ENCODE peak calls at places on chromosome 22, in six cellular contexts. W is tibial artery, X is astrocyte of the spinal cord, K is stomach, V is brain microvascular endothelial cell, D is WERI-Rb-1. O is an unnamed sample.

GRCh38 chr22:43346521-43346929 is 3.4 kb upstream of the SCUBE1 start:
- DNase-seq in X (no peak), D (peak), W (no peak), V (peak), K (peak), O (peak)

GRCh38 chr22:43867839-43868652 is 5.7 kb upstream of the SULT4A1 start:
- DNase-seq in X (peak), V (peak), W (no peak), K (peak), D (peak), O (peak)

GRCh38 chr22:26462971-26463661 is 20.5 kb downstream of the HPS4 start:
- DNase-seq in V (no peak), W (peak), K (no peak), D (no peak), X (no peak), O (peak)

GRCh38 chr22:43818981-43819690 is 7.0 kb upstream of the EFCAB6 start:
- DNase-seq in W (peak), K (no peak), D (no peak), V (no peak), X (no peak), O (no peak)

GRCh38 chr22:37634505-37635002 is 4.9 kb upstream of the SH3BP1 start:
- DNase-seq in D (no peak), X (peak), W (no peak), V (no peak), K (no peak), O (no peak)

GRCh38 chr22:21598302-21598701 is 30.8 kb downstream of the UBE2L3 start:
- DNase-seq in X (no peak), K (no peak), D (no peak), V (no peak), W (no peak), O (no peak)

GRCh38 chr22:38262051-38262795 is 10.6 kb downstream of the TMEM184B start:
- DNase-seq in K (peak), X (no peak), W (peak), D (peak), V (no peak), O (peak)

GRCh38 chr22:40588726-40589125 is 47.8 kb downstream of the MRTFA start:
- DNase-seq in W (no peak), K (no peak), X (no peak), D (no peak), V (peak), O (peak)

GRCh38 chr22:33438273-33438672 is 380.1 kb upstream of the SYN3 start:
- DNase-seq in V (peak), X (peak), D (no peak), K (no peak), W (no peak), O (peak)

GRCh38 chr22:42648368-42649260 is 578 bp downstream of the CYB5R3 start:
- DNase-seq in X (peak), D (peak), V (no peak), K (peak), W (peak), O (peak)

GRCh38 chr22:37657590-37658132 is 862 bp upstream of the PDXP start:
- DNase-seq in X (no peak), D (no peak), W (no peak), V (no peak), K (no peak), O (no peak)

GRCh38 chr22:38700789-38701628 is at the start of gene JOSD1:
- DNase-seq in W (peak), V (peak), D (peak), X (peak), K (peak), O (peak)

GRCh38 chr22:39343259-39344045 is 6.3 kb upstream of the SYNGR1 start:
- DNase-seq in V (peak), X (peak), D (peak), K (peak), W (peak), O (peak)

GRCh38 chr22:27223317-27224177 is 566.2 kb downstream of the MIAT start:
- DNase-seq in D (no peak), V (peak), K (no peak), W (no peak), X (peak), O (peak)

GRCh38 chr22:40289991-40290459 is 56.3 kb upstream of the ADSL start:
- DNase-seq in X (peak), W (no peak), D (no peak), V (peak), K (peak), O (no peak)

GRCh38 chr22:43477151-43477725 is 65.4 kb downstream of the MPPED1 start:
- DNase-seq in V (no peak), K (no peak), X (no peak), D (no peak), W (no peak), O (no peak)

GRCh38 chr22:30178180-30179126 is 68.1 kb downstream of the LIF start:
- DNase-seq in V (no peak), X (peak), K (no peak), W (no peak), D (no peak), O (no peak)

GRCh38 chr22:40578171-40578570 is 58.3 kb downstream of the MRTFA start:
- DNase-seq in D (no peak), W (no peak), K (no peak), X (no peak), V (no peak), O (no peak)

GRCh38 chr22:39724390-39724789 is 153.8 kb downstream of the CACNA1I start:
- DNase-seq in D (no peak), W (peak), V (no peak), X (no peak), K (no peak), O (no peak)

GRCh38 chr22:30317778-30318177 is 9.0 kb downstream of the TBC1D10A start:
- DNase-seq in W (no peak), D (no peak), V (no peak), K (no peak), X (no peak), O (no peak)

GRCh38 chr22:45612451-45612901 is 59.2 kb upstream of the ATXN10 start:
- DNase-seq in V (peak), D (no peak), K (no peak), W (peak), X (peak), O (peak)

GRCh38 chr22:33865996-33866395 is 54.3 kb downstream of the LARGE1 start:
- DNase-seq in D (no peak), K (no peak), X (no peak), W (no peak), V (no peak), O (no peak)

GRCh38 chr22:43627485-43628252 is 184.4 kb downstream of the EFCAB6 start:
- DNase-seq in D (no peak), K (no peak), V (no peak), W (no peak), X (no peak), O (no peak)

GRCh38 chr22:27629908-27630733 is 171.4 kb downstream of the MN1 start:
- DNase-seq in K (no peak), W (no peak), D (no peak), V (no peak), X (no peak), O (no peak)

GRCh38 chr22:29470159-29470855 is 9.7 kb upstream of the NEFH start:
- DNase-seq in V (peak), D (no peak), K (peak), X (peak), W (no peak), O (peak)

GRCh38 chr22:43833286-43834240 is 21.5 kb upstream of the EFCAB6 start:
- DNase-seq in X (no peak), V (no peak), W (no peak), K (no peak), D (no peak), O (no peak)

GRCh38 chr22:29224859-29225410 is 19.2 kb downstream of the EMID1 start:
- DNase-seq in D (no peak), W (no peak), K (no peak), X (no peak), V (no peak), O (no peak)

GRCh38 chr22:32880906-32881596 is 79.5 kb downstream of the TIMP3 start:
- DNase-seq in K (peak), V (peak), W (peak), D (peak), X (peak), O (peak)

GRCh38 chr22:41598081-41598480 is 8.4 kb upstream of the PMM1 start:
- DNase-seq in V (peak), X (peak), W (no peak), D (no peak), K (no peak), O (peak)

GRCh38 chr22:37571258-37571991 is 8.5 kb downstream of the LGALS2 start:
- DNase-seq in D (no peak), K (no peak), V (no peak), W (no peak), X (peak), O (peak)

GRCh38 chr22:40107756-40108437 is 69.8 kb upstream of the TNRC6B start:
- DNase-seq in X (peak), K (peak), W (no peak), V (no peak), D (no peak), O (peak)

GRCh38 chr22:30485362-30485988 is 13.7 kb upstream of the SEC14L3 start:
- DNase-seq in X (peak), D (peak), K (peak), V (peak), W (no peak), O (peak)

DNA sequence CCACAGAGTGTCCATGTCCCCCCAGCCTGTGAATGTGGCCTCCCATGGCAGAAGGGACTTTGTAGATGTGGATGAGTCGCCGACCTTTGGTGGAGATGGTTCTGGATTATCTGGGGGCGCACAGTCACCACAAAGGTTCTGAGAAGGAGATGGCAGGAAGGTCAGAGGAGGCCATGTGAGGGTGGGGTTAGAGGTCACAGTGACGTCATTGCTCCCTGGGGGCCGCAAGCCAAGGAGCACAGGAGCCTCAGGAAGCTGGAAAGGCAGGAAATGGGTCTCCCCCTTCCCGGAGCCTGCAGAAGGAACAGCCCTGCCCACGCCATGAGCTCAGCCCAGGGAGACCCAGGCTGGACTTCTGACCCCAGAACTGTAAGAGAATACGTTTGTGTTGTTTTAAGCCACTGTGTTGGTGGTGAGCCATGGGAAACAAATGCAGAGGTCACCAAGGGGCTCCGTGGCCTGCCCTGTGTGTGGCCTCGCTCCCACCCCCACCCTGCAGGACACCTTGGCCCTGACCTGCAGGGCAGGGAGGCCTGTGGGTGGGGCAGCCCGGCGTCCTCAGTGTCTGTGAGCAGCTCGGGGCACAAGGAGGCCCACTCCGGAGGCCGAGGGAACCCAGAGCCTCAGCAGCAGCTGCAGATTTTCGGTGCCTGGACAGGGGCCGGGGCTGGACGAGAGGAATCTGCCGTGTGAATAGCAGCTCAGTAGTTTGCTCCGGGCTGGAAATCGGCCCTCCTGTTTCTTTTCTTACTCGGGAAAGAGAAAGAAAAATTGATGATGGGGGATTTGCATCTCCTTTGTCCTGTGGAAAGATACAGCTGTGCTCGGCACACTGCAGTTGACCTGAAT is 32.1 kb downstream of the GRAMD4 start:
- DNase-seq in V (peak), W (no peak), X (peak), K (no peak), D (no peak), O (peak)
- H3K4me3 ChIP-seq in V (peak), W (no peak), X (no peak), K (no peak), D (no peak), O (peak)

DNA sequence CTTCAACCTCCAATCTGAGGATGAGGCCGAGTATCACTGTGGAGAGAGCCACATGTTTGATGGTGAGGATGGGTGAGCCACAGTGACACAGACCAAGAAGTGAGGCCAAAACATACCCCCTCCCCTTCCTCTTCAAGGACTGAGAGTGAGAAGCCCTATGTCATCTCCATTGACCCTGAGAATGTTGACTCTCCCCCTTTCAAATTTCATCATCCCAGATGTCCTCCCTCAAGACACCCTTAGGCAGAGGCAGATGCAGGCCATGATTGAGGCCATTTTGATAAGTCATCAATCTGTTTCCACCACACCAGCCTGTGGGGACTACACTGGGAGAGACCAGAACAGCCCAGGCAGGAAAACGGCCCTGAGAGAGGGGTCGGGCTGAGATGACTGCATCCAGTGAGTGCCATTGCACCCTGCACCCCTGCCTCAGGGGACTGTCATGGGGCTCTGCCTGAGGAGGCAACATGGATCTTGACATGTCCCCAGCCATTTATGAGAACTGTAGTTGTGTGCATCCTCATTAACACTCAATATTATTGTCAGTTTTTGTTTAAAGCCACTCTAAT is 84.2 kb upstream of the IGLL5 start:
- DNase-seq in D (no peak), X (no peak), K (no peak), V (no peak), W (peak), O (no peak)
- TF ChIP-seq CTCF in D (no peak), X (no peak), K (no peak), V (no peak), W (no peak), O (no peak)

GRCh38 chr22:24427500-24428164 is at the start of gene ADORA2A:
- DNase-seq in K (peak), X (no peak), D (no peak), W (no peak), V (no peak), O (no peak)

GRCh38 chr22:24426859-24427499 is 420 bp upstream of the ADORA2A start:
- DNase-seq in K (no peak), D (no peak), X (no peak), W (no peak), V (no peak), O (no peak)

GRCh38 chr22:24429411-24430365 is 2.3 kb downstream of the ADORA2A start:
- DNase-seq in K (peak), D (no peak), V (no peak), W (no peak), X (peak), O (peak)

GRCh38 chr22:24430431-24431308 is 3.3 kb downstream of the ADORA2A start:
- DNase-seq in X (no peak), W (no peak), V (no peak), D (no peak), K (no peak), O (no peak)

DNA sequence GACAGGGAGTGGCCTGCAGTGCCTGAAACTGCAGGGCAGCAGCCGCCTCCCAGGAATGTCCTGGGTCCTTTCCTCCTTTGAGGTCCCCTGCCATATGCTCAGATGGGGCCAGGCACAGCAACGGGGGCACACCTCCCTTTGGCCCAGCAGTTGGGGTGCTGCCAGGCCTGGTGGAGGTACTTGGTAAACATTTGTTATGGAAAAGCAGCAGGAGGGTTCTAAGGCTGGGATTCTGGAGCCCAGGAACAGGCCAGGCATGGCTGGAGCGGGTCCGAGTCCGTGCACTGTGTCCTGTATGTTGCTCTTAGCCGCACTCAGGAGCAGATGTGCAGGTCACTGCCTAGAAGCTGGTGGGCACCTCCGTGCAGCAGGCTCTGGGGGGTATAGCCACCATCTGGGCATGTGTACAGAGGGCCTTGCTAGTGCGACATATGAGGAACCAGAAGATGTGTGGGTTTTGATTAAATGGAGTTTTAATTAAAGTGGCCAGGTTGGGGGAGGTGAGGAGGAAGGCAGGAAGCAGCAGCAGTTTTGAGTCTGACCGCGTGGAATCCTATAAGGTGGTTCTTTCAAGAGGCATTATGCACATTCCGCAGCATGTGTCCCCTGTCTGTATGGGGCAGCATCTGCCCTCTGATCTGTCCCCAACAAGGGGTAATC is 1.5 kb downstream of the ADORA2A start:
- DNase-seq in V (no peak), W (no peak), X (no peak), D (no peak), K (no peak), O (no peak)
- H3K4me3 ChIP-seq in V (no peak), W (no peak), X (no peak), D (no peak), K (peak), O (no peak)

DNA sequence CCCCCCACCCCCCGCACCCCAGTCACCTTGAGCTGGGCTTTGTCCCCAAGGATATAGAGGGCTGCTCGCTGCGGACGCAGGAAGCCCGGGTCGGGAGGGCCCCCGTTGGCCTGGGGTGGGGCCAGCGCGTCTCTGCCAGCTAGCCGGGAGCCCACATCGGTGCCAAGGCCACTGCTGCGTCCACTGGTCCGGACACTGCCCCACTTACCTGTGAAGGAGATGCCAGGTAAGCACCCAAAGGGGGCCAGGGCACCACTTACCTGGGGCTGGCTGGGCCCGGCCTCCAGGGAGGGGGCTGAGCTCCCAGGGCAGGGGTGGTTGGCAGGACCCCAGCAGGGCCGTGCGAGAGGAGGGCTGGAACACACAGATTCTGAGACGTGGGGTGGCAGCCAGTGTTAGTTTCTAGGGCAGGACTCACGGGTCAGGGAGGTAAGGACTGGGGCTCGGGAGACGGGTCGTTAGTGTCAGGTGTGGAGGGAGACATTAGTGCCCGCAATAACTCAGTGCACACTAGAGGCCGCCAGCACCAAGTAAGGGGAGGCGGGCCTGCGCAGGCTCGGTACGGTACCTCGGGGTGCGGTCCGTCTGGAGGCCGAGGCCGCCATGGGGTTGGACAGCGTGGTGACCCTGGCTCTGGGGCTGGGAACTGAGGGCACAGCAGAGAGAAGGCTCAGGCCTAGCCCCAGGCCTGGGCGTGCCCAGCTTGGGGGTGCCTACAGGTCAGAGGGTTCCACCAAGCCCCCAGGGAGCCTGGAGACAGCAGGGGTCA is 18.2 kb downstream of the SBF1 start:
- DNase-seq in V (no peak), D (peak), K (no peak), X (no peak), W (no peak), O (no peak)
- TF ChIP-seq CTCF in V (peak), D (peak), K (no peak), X (peak), W (no peak), O (peak)

GRCh38 chr22:36355362-36355761 is 32.4 kb downstream of the MYH9 start:
- DNase-seq in K (no peak), W (no peak), D (no peak), V (no peak), X (no peak), O (peak)
- H3K4me3 ChIP-seq in K (no peak), W (peak), D (no peak), V (no peak), X (no peak), O (no peak)

DNA sequence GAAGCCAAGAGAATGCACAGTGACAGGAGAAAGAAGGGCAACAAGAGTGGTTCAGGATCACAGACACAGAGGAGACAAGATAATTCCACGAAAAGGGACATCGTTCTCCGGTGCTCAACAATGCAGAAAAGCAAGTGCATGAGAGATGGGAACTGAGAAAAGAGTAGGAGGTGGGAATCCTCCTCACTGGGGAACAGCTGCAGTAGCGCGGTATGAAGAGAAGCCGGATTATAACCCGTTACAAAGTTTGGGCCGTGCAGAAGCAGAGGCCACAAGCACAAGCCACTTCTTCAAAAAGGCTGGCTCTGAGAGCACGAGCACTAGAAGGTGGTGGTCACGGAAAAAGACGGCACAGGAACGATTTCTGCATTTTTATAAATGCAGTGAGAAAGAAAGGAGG is 114.2 kb upstream of the BID start:
- DNase-seq in D (no peak), X (no peak), K (no peak), V (no peak), W (no peak), O (no peak)
- TF ChIP-seq CTCF in D (no peak), X (no peak), K (no peak), V (no peak), W (no peak), O (no peak)

GRCh38 chr22:19596680-19597398 is 72.6 kb upstream of the CLDN5 start:
- DNase-seq in D (no peak), X (peak), K (no peak), V (no peak), W (no peak), O (no peak)
- H3K4me3 ChIP-seq in D (no peak), X (no peak), K (no peak), V (no peak), W (no peak), O (no peak)

GRCh38 chr22:48734359-48734758 is 1093.3 kb downstream of the BRD1 start:
- DNase-seq in X (no peak), D (no peak), V (no peak), W (no peak), K (no peak), O (no peak)

GRCh38 chr22:48734961-48735360 is 1092.7 kb downstream of the BRD1 start:
- DNase-seq in K (no peak), V (no peak), D (no peak), X (no peak), W (peak), O (no peak)

GRCh38 chr22:48727454-48728058 is 1100.1 kb downstream of the BRD1 start:
- DNase-seq in V (no peak), D (no peak), X (no peak), W (no peak), K (no peak), O (no peak)

GRCh38 chr22:48724899-48725298 is 1102.8 kb downstream of the BRD1 start:
- DNase-seq in W (no peak), V (no peak), X (no peak), K (no peak), D (no peak), O (no peak)

GRCh38 chr22:48729499-48730171 is 1098.0 kb downstream of the BRD1 start:
- DNase-seq in D (no peak), V (no peak), K (no peak), X (no peak), W (peak), O (no peak)
- TF ChIP-seq CTCF in D (no peak), V (no peak), K (no peak), X (no peak), W (no peak), O (no peak)

O was measured in cardiac fibroblast.